ENCODE peak calls at places on chromosome 4, in eight cellular contexts. One of them, this sample, is unnamed.

GRCh38 chr4:79476196-79476595 is 68.2 kb upstream of the GK2 start:
- DNase-seq in H1: no peak
- DNase-seq in CD4-positive, alpha-beta memory T cell: no peak
- DNase-seq in HCT116: no peak
- DNase-seq in CD8-positive, alpha-beta memory T cell: no peak
- DNase-seq in left ventricle myocardium inferior: no peak
- DNase-seq in neuronal stem cell: no peak
- DNase-seq in kidney: no peak
- DNase-seq in this sample: no peak

GRCh38 chr4:14151099-14151498 is 523.6 kb upstream of the BOD1L1 start:
- DNase-seq in H1: no peak
- DNase-seq in CD4-positive, alpha-beta memory T cell: no peak
- DNase-seq in HCT116: no peak
- DNase-seq in CD8-positive, alpha-beta memory T cell: no peak
- DNase-seq in left ventricle myocardium inferior: no peak
- DNase-seq in neuronal stem cell: no peak
- DNase-seq in kidney: no peak
- DNase-seq in this sample: no peak

GRCh38 chr4:70505152-70505748 is 13.1 kb upstream of the AMTN start:
- DNase-seq in H1: peak; percentile 19
- DNase-seq in CD4-positive, alpha-beta memory T cell: peak; percentile 33
- DNase-seq in HCT116: peak; percentile 42
- DNase-seq in CD8-positive, alpha-beta memory T cell: peak; percentile 13
- DNase-seq in left ventricle myocardium inferior: no peak
- DNase-seq in neuronal stem cell: peak; percentile 51
- DNase-seq in kidney: peak; percentile 69
- DNase-seq in this sample: no peak

GRCh38 chr4:109571494-109571893 is 11.4 kb downstream of the MCUB start:
- DNase-seq in H1: no peak
- DNase-seq in CD4-positive, alpha-beta memory T cell: no peak
- DNase-seq in HCT116: no peak
- DNase-seq in CD8-positive, alpha-beta memory T cell: no peak
- DNase-seq in left ventricle myocardium inferior: no peak
- DNase-seq in neuronal stem cell: no peak
- DNase-seq in kidney: no peak
- DNase-seq in this sample: no peak

GRCh38 chr4:87855540-87855939 is 22.8 kb downstream of the MEPE start:
- DNase-seq in H1: no peak
- DNase-seq in CD4-positive, alpha-beta memory T cell: no peak
- DNase-seq in HCT116: no peak
- DNase-seq in CD8-positive, alpha-beta memory T cell: no peak
- DNase-seq in left ventricle myocardium inferior: no peak
- DNase-seq in neuronal stem cell: no peak
- DNase-seq in kidney: no peak
- DNase-seq in this sample: no peak

GRCh38 chr4:173182403-173182802 is 13.8 kb downstream of the GALNT7 start:
- DNase-seq in H1: no peak
- DNase-seq in CD4-positive, alpha-beta memory T cell: no peak
- DNase-seq in HCT116: peak; percentile 72
- DNase-seq in CD8-positive, alpha-beta memory T cell: no peak
- DNase-seq in left ventricle myocardium inferior: no peak
- DNase-seq in neuronal stem cell: no peak
- DNase-seq in kidney: no peak
- DNase-seq in this sample: peak; percentile 16

GRCh38 chr4:158010346-158010745 is 162.5 kb downstream of the GASK1B start:
- DNase-seq in H1: no peak
- DNase-seq in CD4-positive, alpha-beta memory T cell: no peak
- DNase-seq in HCT116: no peak
- DNase-seq in CD8-positive, alpha-beta memory T cell: no peak
- DNase-seq in left ventricle myocardium inferior: no peak
- DNase-seq in neuronal stem cell: peak; percentile 79
- DNase-seq in kidney: no peak
- DNase-seq in this sample: no peak

GRCh38 chr4:100174985-100175383 is 15.3 kb downstream of the DDIT4L start:
- DNase-seq in H1: no peak
- DNase-seq in CD4-positive, alpha-beta memory T cell: no peak
- DNase-seq in HCT116: no peak
- DNase-seq in CD8-positive, alpha-beta memory T cell: no peak
- DNase-seq in left ventricle myocardium inferior: no peak
- DNase-seq in neuronal stem cell: no peak
- DNase-seq in kidney: peak; percentile 22
- DNase-seq in this sample: no peak

GRCh38 chr4:119678761-119679160 is 50.2 kb upstream of the PDE5A start:
- DNase-seq in H1: no peak
- DNase-seq in CD4-positive, alpha-beta memory T cell: no peak
- DNase-seq in HCT116: no peak
- DNase-seq in CD8-positive, alpha-beta memory T cell: no peak
- DNase-seq in left ventricle myocardium inferior: no peak
- DNase-seq in neuronal stem cell: no peak
- DNase-seq in kidney: no peak
- DNase-seq in this sample: no peak

GRCh38 chr4:118765399-118765798 is 70.5 kb downstream of the SEC24D start:
- DNase-seq in H1: no peak
- DNase-seq in CD4-positive, alpha-beta memory T cell: no peak
- DNase-seq in HCT116: peak; percentile 54
- DNase-seq in CD8-positive, alpha-beta memory T cell: no peak
- DNase-seq in left ventricle myocardium inferior: no peak
- DNase-seq in neuronal stem cell: no peak
- DNase-seq in kidney: no peak
- DNase-seq in this sample: no peak

GRCh38 chr4:156949373-156949814 is 22.2 kb downstream of the PDGFC start:
- DNase-seq in H1: no peak
- DNase-seq in CD4-positive, alpha-beta memory T cell: no peak
- DNase-seq in HCT116: no peak
- DNase-seq in CD8-positive, alpha-beta memory T cell: no peak
- DNase-seq in left ventricle myocardium inferior: no peak
- DNase-seq in neuronal stem cell: no peak
- DNase-seq in kidney: no peak
- DNase-seq in this sample: no peak

GRCh38 chr4:106365613-106366012 is 3.0 kb downstream of the GIMD1 start:
- DNase-seq in H1: no peak
- DNase-seq in CD4-positive, alpha-beta memory T cell: no peak
- DNase-seq in HCT116: no peak
- DNase-seq in CD8-positive, alpha-beta memory T cell: no peak
- DNase-seq in left ventricle myocardium inferior: no peak
- DNase-seq in neuronal stem cell: no peak
- DNase-seq in kidney: no peak
- DNase-seq in this sample: no peak

GRCh38 chr4:8192748-8193738 is 6.0 kb upstream of the SH3TC1 start:
- DNase-seq in H1: no peak
- DNase-seq in CD4-positive, alpha-beta memory T cell: peak; percentile 18
- DNase-seq in HCT116: peak; percentile 39
- DNase-seq in CD8-positive, alpha-beta memory T cell: no peak
- DNase-seq in left ventricle myocardium inferior: peak; percentile 50
- DNase-seq in neuronal stem cell: no peak
- DNase-seq in kidney: no peak
- DNase-seq in this sample: no peak

GRCh38 chr4:174996079-174996478 is 77.9 kb downstream of the ADAM29 start:
- DNase-seq in H1: no peak
- DNase-seq in CD4-positive, alpha-beta memory T cell: no peak
- DNase-seq in HCT116: no peak
- DNase-seq in CD8-positive, alpha-beta memory T cell: no peak
- DNase-seq in left ventricle myocardium inferior: no peak
- DNase-seq in neuronal stem cell: no peak
- DNase-seq in kidney: no peak
- DNase-seq in this sample: no peak

GRCh38 chr4:32560306-32560705 is 1840.1 kb downstream of the PCDH7 start:
- DNase-seq in H1: no peak
- DNase-seq in CD4-positive, alpha-beta memory T cell: no peak
- DNase-seq in HCT116: no peak
- DNase-seq in CD8-positive, alpha-beta memory T cell: no peak
- DNase-seq in left ventricle myocardium inferior: no peak
- DNase-seq in neuronal stem cell: no peak
- DNase-seq in kidney: no peak
- DNase-seq in this sample: no peak

GRCh38 chr4:186192068-186192751 is 843 bp downstream of the CYP4V2 start:
- DNase-seq in H1: no peak
- DNase-seq in CD4-positive, alpha-beta memory T cell: no peak
- DNase-seq in HCT116: no peak
- DNase-seq in CD8-positive, alpha-beta memory T cell: no peak
- DNase-seq in left ventricle myocardium inferior: peak; percentile 28
- DNase-seq in neuronal stem cell: peak; percentile 29
- DNase-seq in kidney: no peak
- DNase-seq in this sample: no peak

GRCh38 chr4:52842788-52843187 is 19.3 kb upstream of the RASL11B start:
- DNase-seq in H1: no peak
- DNase-seq in CD4-positive, alpha-beta memory T cell: no peak
- DNase-seq in HCT116: no peak
- DNase-seq in CD8-positive, alpha-beta memory T cell: no peak
- DNase-seq in left ventricle myocardium inferior: no peak
- DNase-seq in neuronal stem cell: no peak
- DNase-seq in kidney: no peak
- DNase-seq in this sample: no peak

GRCh38 chr4:124060261-124060918 is 652.1 kb downstream of the ANKRD50 start:
- DNase-seq in H1: no peak
- DNase-seq in CD4-positive, alpha-beta memory T cell: no peak
- DNase-seq in HCT116: no peak
- DNase-seq in CD8-positive, alpha-beta memory T cell: no peak
- DNase-seq in left ventricle myocardium inferior: peak; percentile 34
- DNase-seq in neuronal stem cell: no peak
- DNase-seq in kidney: no peak
- DNase-seq in this sample: no peak

GRCh38 chr4:55634417-55635128 is 1.5 kb downstream of the NMU start:
- DNase-seq in H1: no peak
- DNase-seq in CD4-positive, alpha-beta memory T cell: no peak
- DNase-seq in HCT116: no peak
- DNase-seq in CD8-positive, alpha-beta memory T cell: no peak
- DNase-seq in left ventricle myocardium inferior: no peak
- DNase-seq in neuronal stem cell: no peak
- DNase-seq in kidney: no peak
- DNase-seq in this sample: no peak

GRCh38 chr4:63729519-63729918 is 679.7 kb downstream of the TECRL start:
- DNase-seq in H1: no peak
- DNase-seq in CD4-positive, alpha-beta memory T cell: no peak
- DNase-seq in HCT116: no peak
- DNase-seq in CD8-positive, alpha-beta memory T cell: no peak
- DNase-seq in left ventricle myocardium inferior: no peak
- DNase-seq in neuronal stem cell: no peak
- DNase-seq in kidney: no peak
- DNase-seq in this sample: no peak

GRCh38 chr4:105092356-105092755 is 54.3 kb upstream of the TET2 start:
- DNase-seq in H1: no peak
- DNase-seq in CD4-positive, alpha-beta memory T cell: no peak
- DNase-seq in HCT116: no peak
- DNase-seq in CD8-positive, alpha-beta memory T cell: no peak
- DNase-seq in left ventricle myocardium inferior: no peak
- DNase-seq in neuronal stem cell: no peak
- DNase-seq in kidney: no peak
- DNase-seq in this sample: no peak

GRCh38 chr4:75289843-75290616 is 224.2 kb downstream of the RCHY1 start:
- DNase-seq in H1: peak; percentile 27
- DNase-seq in CD4-positive, alpha-beta memory T cell: no peak
- DNase-seq in HCT116: peak; percentile 47
- DNase-seq in CD8-positive, alpha-beta memory T cell: no peak
- DNase-seq in left ventricle myocardium inferior: no peak
- DNase-seq in neuronal stem cell: peak; percentile 14
- DNase-seq in kidney: no peak
- DNase-seq in this sample: no peak

GRCh38 chr4:87041142-87041541 is 106.3 kb downstream of the AFF1 start:
- DNase-seq in H1: no peak
- DNase-seq in CD4-positive, alpha-beta memory T cell: no peak
- DNase-seq in HCT116: no peak
- DNase-seq in CD8-positive, alpha-beta memory T cell: no peak
- DNase-seq in left ventricle myocardium inferior: no peak
- DNase-seq in neuronal stem cell: no peak
- DNase-seq in kidney: no peak
- DNase-seq in this sample: no peak

GRCh38 chr4:82525287-82525898 is 36.4 kb downstream of the TMEM150C start:
- DNase-seq in H1: no peak
- DNase-seq in CD4-positive, alpha-beta memory T cell: no peak
- DNase-seq in HCT116: no peak
- DNase-seq in CD8-positive, alpha-beta memory T cell: no peak
- DNase-seq in left ventricle myocardium inferior: no peak
- DNase-seq in neuronal stem cell: no peak
- DNase-seq in kidney: no peak
- DNase-seq in this sample: no peak

GRCh38 chr4:143531368-143531767 is 17.9 kb downstream of the SMARCA5 start:
- DNase-seq in H1: no peak
- DNase-seq in CD4-positive, alpha-beta memory T cell: no peak
- DNase-seq in HCT116: no peak
- DNase-seq in CD8-positive, alpha-beta memory T cell: no peak
- DNase-seq in left ventricle myocardium inferior: no peak
- DNase-seq in neuronal stem cell: no peak
- DNase-seq in kidney: no peak
- DNase-seq in this sample: no peak
- H3K36me3 ChIP-seq in H1: peaks cover 49% of the 10 kb centered on the region
- H3K36me3 ChIP-seq in CD4-positive, alpha-beta memory T cell: peaks cover 77% of the 10 kb centered on the region
- H3K36me3 ChIP-seq in HCT116: peaks cover 61% of the 10 kb centered on the region
- H3K36me3 ChIP-seq in CD8-positive, alpha-beta memory T cell: peaks cover 57% of the 10 kb centered on the region
- H3K36me3 ChIP-seq in left ventricle myocardium inferior: peaks cover 97% of the 10 kb centered on the region
- H3K36me3 ChIP-seq in neuronal stem cell: peaks cover 21% of the 10 kb centered on the region
- H3K36me3 ChIP-seq in kidney: peaks cover 35% of the 10 kb centered on the region
- H3K36me3 ChIP-seq in this sample: peaks cover 56% of the 10 kb centered on the region

GRCh38 chr4:1339489-1339888 is 7.5 kb upstream of the UVSSA start:
- DNase-seq in H1: no peak
- DNase-seq in CD4-positive, alpha-beta memory T cell: no peak
- DNase-seq in HCT116: no peak
- DNase-seq in CD8-positive, alpha-beta memory T cell: no peak
- DNase-seq in left ventricle myocardium inferior: no peak
- DNase-seq in neuronal stem cell: no peak
- DNase-seq in kidney: peak; percentile 63
- DNase-seq in this sample: no peak
- H3K36me3 ChIP-seq in H1: peaks cover 33% of the 10 kb centered on the region
- H3K36me3 ChIP-seq in CD4-positive, alpha-beta memory T cell: peaks cover 55% of the 10 kb centered on the region
- H3K36me3 ChIP-seq in HCT116: peaks cover 44% of the 10 kb centered on the region
- H3K36me3 ChIP-seq in CD8-positive, alpha-beta memory T cell: peaks cover 45% of the 10 kb centered on the region
- H3K36me3 ChIP-seq in left ventricle myocardium inferior: peaks cover 61% of the 10 kb centered on the region
- H3K36me3 ChIP-seq in neuronal stem cell: peaks cover 51% of the 10 kb centered on the region
- H3K36me3 ChIP-seq in kidney: peaks cover 35% of the 10 kb centered on the region
- H3K36me3 ChIP-seq in this sample: peaks cover 33% of the 10 kb centered on the region

DNA sequence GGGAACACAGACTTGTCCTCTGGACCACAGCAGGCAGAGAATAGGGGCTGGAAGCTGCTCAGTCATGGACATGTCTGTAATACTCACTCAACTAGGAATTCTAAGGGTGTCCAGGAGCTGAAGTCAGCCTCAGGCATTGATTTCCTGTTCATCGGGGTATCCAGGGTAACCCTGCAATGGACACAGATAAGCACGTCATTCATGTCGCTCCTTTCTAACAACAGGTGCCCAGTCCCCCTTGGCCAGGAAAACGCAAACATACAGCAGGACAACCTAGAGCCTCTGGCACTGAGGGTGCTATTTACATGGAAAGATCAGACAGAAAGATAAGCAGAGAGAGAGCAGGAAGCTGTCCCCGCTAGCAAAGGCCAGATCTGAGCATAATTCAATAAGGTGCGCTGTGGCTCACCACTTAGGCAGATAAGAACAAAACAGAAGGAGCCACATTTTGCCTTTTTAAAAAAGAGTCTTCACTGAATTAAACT is 21.3 kb downstream of the QDPR start:
- DNase-seq in H1: no peak
- DNase-seq in CD4-positive, alpha-beta memory T cell: no peak
- DNase-seq in HCT116: no peak
- DNase-seq in CD8-positive, alpha-beta memory T cell: no peak
- DNase-seq in left ventricle myocardium inferior: no peak
- DNase-seq in neuronal stem cell: no peak
- DNase-seq in kidney: no peak
- DNase-seq in this sample: no peak
- H3K36me3 ChIP-seq in H1: peaks cover 7% of the 10 kb centered on the region
- H3K36me3 ChIP-seq in CD4-positive, alpha-beta memory T cell: peaks cover 39% of the 10 kb centered on the region
- H3K36me3 ChIP-seq in HCT116: peaks cover 32% of the 10 kb centered on the region
- H3K36me3 ChIP-seq in CD8-positive, alpha-beta memory T cell: peaks cover 28% of the 10 kb centered on the region
- H3K36me3 ChIP-seq in left ventricle myocardium inferior: peaks cover 72% of the 10 kb centered on the region
- H3K36me3 ChIP-seq in neuronal stem cell: peaks cover 26% of the 10 kb centered on the region
- H3K36me3 ChIP-seq in kidney: peaks cover 27% of the 10 kb centered on the region
- H3K36me3 ChIP-seq in this sample: peaks cover 30% of the 10 kb centered on the region

GRCh38 chr4:1837069-1837468 is 18.9 kb downstream of the LETM1 start:
- DNase-seq in H1: no peak
- DNase-seq in CD4-positive, alpha-beta memory T cell: no peak
- DNase-seq in HCT116: no peak
- DNase-seq in CD8-positive, alpha-beta memory T cell: no peak
- DNase-seq in left ventricle myocardium inferior: no peak
- DNase-seq in neuronal stem cell: no peak
- DNase-seq in kidney: no peak
- DNase-seq in this sample: no peak
- H3K36me3 ChIP-seq in H1: peaks cover 6% of the 10 kb centered on the region
- H3K36me3 ChIP-seq in CD4-positive, alpha-beta memory T cell: peaks cover 48% of the 10 kb centered on the region
- H3K36me3 ChIP-seq in HCT116: peaks cover 47% of the 10 kb centered on the region
- H3K36me3 ChIP-seq in CD8-positive, alpha-beta memory T cell: peaks cover 30% of the 10 kb centered on the region
- H3K36me3 ChIP-seq in left ventricle myocardium inferior: peaks cover 93% of the 10 kb centered on the region
- H3K36me3 ChIP-seq in neuronal stem cell: peaks cover 33% of the 10 kb centered on the region
- H3K36me3 ChIP-seq in kidney: peaks cover 24% of the 10 kb centered on the region
- H3K36me3 ChIP-seq in this sample: peaks cover 52% of the 10 kb centered on the region

This sample was measured in thoracic aorta.